ENCODE peak calls at places on chromosome 15, in five cellular contexts. One of them, this sample, is unnamed.
A peak's percentile ranks its signal among the peaks of the same experiment; 100 is the strongest.

GRCh38 chr15:28080386-28080785 is 18.7 kb downstream of the OCA2 start:
- DNase-seq in PC-9: no peak
- DNase-seq in PC-3: no peak
- DNase-seq in IMR-90: no peak
- DNase-seq in HCT116: no peak
- DNase-seq in this sample: no peak

GRCh38 chr15:77783636-77784035 is 150.9 kb upstream of the LINGO1 start:
- DNase-seq in PC-9: no peak
- DNase-seq in PC-3: no peak
- DNase-seq in IMR-90: no peak
- DNase-seq in HCT116: no peak
- DNase-seq in this sample: no peak

GRCh38 chr15:63189955-63190691 is 717 bp downstream of the RAB8B start:
- DNase-seq in PC-9: no peak
- DNase-seq in PC-3: no peak
- DNase-seq in IMR-90: no peak
- DNase-seq in HCT116: no peak
- DNase-seq in this sample: no peak

GRCh38 chr15:25884354-25884753 is 21.2 kb upstream of the ATP10A start:
- DNase-seq in PC-9: no peak
- DNase-seq in PC-3: no peak
- DNase-seq in IMR-90: no peak
- DNase-seq in HCT116: no peak
- DNase-seq in this sample: no peak

GRCh38 chr15:88089019-88089603 is 167.4 kb downstream of the NTRK3 start:
- DNase-seq in PC-9: no peak
- DNase-seq in PC-3: peak; percentile 4
- DNase-seq in IMR-90: no peak
- DNase-seq in HCT116: no peak
- DNase-seq in this sample: no peak

GRCh38 chr15:101183226-101183925 is 68.5 kb downstream of the CHSY1 start:
- DNase-seq in PC-9: no peak
- DNase-seq in PC-3: no peak
- DNase-seq in IMR-90: peak; percentile 86
- DNase-seq in HCT116: no peak
- DNase-seq in this sample: peak; percentile 53

GRCh38 chr15:34782901-34783300 is 12.4 kb downstream of the ACTC1 start:
- DNase-seq in PC-9: no peak
- DNase-seq in PC-3: peak; percentile 46
- DNase-seq in IMR-90: no peak
- DNase-seq in HCT116: no peak
- DNase-seq in this sample: no peak

GRCh38 chr15:25556136-25556535 is 117.3 kb upstream of the UBE3A start:
- DNase-seq in PC-9: no peak
- DNase-seq in PC-3: no peak
- DNase-seq in IMR-90: no peak
- DNase-seq in HCT116: no peak
- DNase-seq in this sample: no peak

GRCh38 chr15:85412956-85413854 is 32.8 kb downstream of the AKAP13 start:
- DNase-seq in PC-9: peak; percentile 59
- DNase-seq in PC-3: peak; percentile 94
- DNase-seq in IMR-90: peak; percentile 95
- DNase-seq in HCT116: peak; percentile 88
- DNase-seq in this sample: peak; percentile 61

GRCh38 chr15:83404143-83404542 is 43.0 kb upstream of the SH3GL3 start:
- DNase-seq in PC-9: no peak
- DNase-seq in PC-3: no peak
- DNase-seq in IMR-90: no peak
- DNase-seq in HCT116: no peak
- DNase-seq in this sample: peak; percentile 63

GRCh38 chr15:52789601-52790165 is 453 bp downstream of the ONECUT1 start:
- DNase-seq in PC-9: no peak
- DNase-seq in PC-3: no peak
- DNase-seq in IMR-90: peak; percentile 10
- DNase-seq in HCT116: no peak
- DNase-seq in this sample: no peak

GRCh38 chr15:64246364-64247189 is 83.8 kb upstream of the PPIB start:
- DNase-seq in PC-9: peak; percentile 27
- DNase-seq in PC-3: peak; percentile 77
- DNase-seq in IMR-90: peak; percentile 93
- DNase-seq in HCT116: peak; percentile 87
- DNase-seq in this sample: no peak

GRCh38 chr15:66498501-66499386 is 1.2 kb upstream of the SNAPC5 start:
- DNase-seq in PC-9: no peak
- DNase-seq in PC-3: peak; percentile 50
- DNase-seq in IMR-90: peak; percentile 51
- DNase-seq in HCT116: no peak
- DNase-seq in this sample: no peak

GRCh38 chr15:89556413-89557262 is 18.6 kb upstream of the TICRR start:
- DNase-seq in PC-9: peak; percentile 56
- DNase-seq in PC-3: peak; percentile 91
- DNase-seq in IMR-90: peak; percentile 77
- DNase-seq in HCT116: peak; percentile 70
- DNase-seq in this sample: no peak

GRCh38 chr15:51724673-51725072 is 12.8 kb downstream of the LYSMD2 start:
- DNase-seq in PC-9: no peak
- DNase-seq in PC-3: no peak
- DNase-seq in IMR-90: no peak
- DNase-seq in HCT116: no peak
- DNase-seq in this sample: no peak

GRCh38 chr15:62887113-62887570 is 155.4 kb upstream of the TPM1 start:
- DNase-seq in PC-9: no peak
- DNase-seq in PC-3: no peak
- DNase-seq in IMR-90: peak; percentile 49
- DNase-seq in HCT116: no peak
- DNase-seq in this sample: no peak

GRCh38 chr15:83775738-83776137 is 121.8 kb downstream of the ADAMTSL3 start:
- DNase-seq in PC-9: no peak
- DNase-seq in PC-3: no peak
- DNase-seq in IMR-90: no peak
- DNase-seq in HCT116: no peak
- DNase-seq in this sample: no peak

GRCh38 chr15:25333049-25333448 is 105.8 kb downstream of the UBE3A start:
- DNase-seq in PC-9: no peak
- DNase-seq in PC-3: no peak
- DNase-seq in IMR-90: no peak
- DNase-seq in HCT116: no peak
- DNase-seq in this sample: no peak

GRCh38 chr15:66748320-66748779 is 46.3 kb downstream of the SMAD6 start:
- DNase-seq in PC-9: no peak
- DNase-seq in PC-3: peak; percentile 80
- DNase-seq in IMR-90: peak; percentile 85
- DNase-seq in HCT116: no peak
- DNase-seq in this sample: no peak

GRCh38 chr15:101635944-101636727 is 16.0 kb downstream of the TM2D3 start:
- DNase-seq in PC-9: no peak
- DNase-seq in PC-3: no peak
- DNase-seq in IMR-90: peak; percentile 60
- DNase-seq in HCT116: no peak
- DNase-seq in this sample: no peak

GRCh38 chr15:82646250-82647044 is 716 bp downstream of the CPEB1 start:
- DNase-seq in PC-9: no peak
- DNase-seq in PC-3: no peak
- DNase-seq in IMR-90: no peak
- DNase-seq in HCT116: no peak
- DNase-seq in this sample: peak; percentile 55

GRCh38 chr15:36294359-36294758 is 285.1 kb upstream of the CDIN1 start:
- DNase-seq in PC-9: no peak
- DNase-seq in PC-3: no peak
- DNase-seq in IMR-90: peak; percentile 13
- DNase-seq in HCT116: no peak
- DNase-seq in this sample: no peak

DNA sequence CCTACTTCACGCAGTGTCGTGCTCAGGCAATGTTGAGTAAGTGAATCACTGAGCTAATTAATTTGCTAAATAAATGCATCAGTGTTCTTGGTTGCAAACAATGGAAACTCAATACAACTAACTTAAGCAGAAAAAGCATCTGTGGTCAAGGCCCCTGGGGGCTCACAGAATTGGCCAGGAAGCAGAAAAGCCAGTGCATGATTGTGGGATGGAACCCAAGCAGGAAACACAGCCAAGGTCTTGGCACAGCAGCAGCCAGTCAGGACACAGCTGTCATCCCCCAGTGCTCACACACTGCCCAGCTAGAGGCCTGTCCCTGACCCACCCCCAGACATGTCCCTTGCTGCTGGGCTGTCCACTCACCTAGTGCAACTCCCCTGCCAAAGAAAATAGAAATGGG is 85.9 kb downstream of the AQP9 start:
- DNase-seq in PC-9: no peak
- DNase-seq in PC-3: no peak
- DNase-seq in IMR-90: no peak
- DNase-seq in HCT116: no peak
- DNase-seq in this sample: peak; percentile 80
- H3K4me1 ChIP-seq in PC-9: peaks cover 13% of the 10 kb centered on the region
- H3K4me1 ChIP-seq in PC-3: peaks cover 6% of the 10 kb centered on the region
- H3K4me1 ChIP-seq in IMR-90: peaks cover 12% of the 10 kb centered on the region
- H3K4me1 ChIP-seq in HCT116: peaks cover 2% of the 10 kb centered on the region
- H3K4me1 ChIP-seq in this sample: peaks cover 7% of the 10 kb centered on the region

GRCh38 chr15:91863621-91864255 is 10.2 kb downstream of the SLCO3A1 start:
- DNase-seq in PC-9: no peak
- DNase-seq in PC-3: no peak
- DNase-seq in IMR-90: no peak
- DNase-seq in HCT116: no peak
- DNase-seq in this sample: no peak
- H3K4me3 ChIP-seq in PC-9: no peak overlapping the region
- H3K4me3 ChIP-seq in PC-3: no peak overlapping the region
- H3K4me3 ChIP-seq in IMR-90: no peak overlapping the region
- H3K4me3 ChIP-seq in HCT116: no peak overlapping the region
- H3K4me3 ChIP-seq in this sample: no peak overlapping the region

GRCh38 chr15:69590201-69590600 is 137.6 kb downstream of the RPLP1 start:
- DNase-seq in PC-9: no peak
- DNase-seq in PC-3: no peak
- DNase-seq in IMR-90: no peak
- DNase-seq in HCT116: no peak
- DNase-seq in this sample: no peak

GRCh38 chr15:69590932-69591524 is 138.4 kb downstream of the RPLP1 start:
- DNase-seq in PC-9: no peak
- DNase-seq in PC-3: no peak
- DNase-seq in IMR-90: no peak
- DNase-seq in HCT116: no peak
- DNase-seq in this sample: no peak

GRCh38 chr15:69593488-69593887 is 140.9 kb downstream of the RPLP1 start:
- DNase-seq in PC-9: no peak
- DNase-seq in PC-3: no peak
- DNase-seq in IMR-90: no peak
- DNase-seq in HCT116: no peak
- DNase-seq in this sample: no peak

GRCh38 chr15:69592954-69593353 is 140.3 kb downstream of the RPLP1 start:
- DNase-seq in PC-9: no peak
- DNase-seq in PC-3: no peak
- DNase-seq in IMR-90: no peak
- DNase-seq in HCT116: no peak
- DNase-seq in this sample: no peak

DNA sequence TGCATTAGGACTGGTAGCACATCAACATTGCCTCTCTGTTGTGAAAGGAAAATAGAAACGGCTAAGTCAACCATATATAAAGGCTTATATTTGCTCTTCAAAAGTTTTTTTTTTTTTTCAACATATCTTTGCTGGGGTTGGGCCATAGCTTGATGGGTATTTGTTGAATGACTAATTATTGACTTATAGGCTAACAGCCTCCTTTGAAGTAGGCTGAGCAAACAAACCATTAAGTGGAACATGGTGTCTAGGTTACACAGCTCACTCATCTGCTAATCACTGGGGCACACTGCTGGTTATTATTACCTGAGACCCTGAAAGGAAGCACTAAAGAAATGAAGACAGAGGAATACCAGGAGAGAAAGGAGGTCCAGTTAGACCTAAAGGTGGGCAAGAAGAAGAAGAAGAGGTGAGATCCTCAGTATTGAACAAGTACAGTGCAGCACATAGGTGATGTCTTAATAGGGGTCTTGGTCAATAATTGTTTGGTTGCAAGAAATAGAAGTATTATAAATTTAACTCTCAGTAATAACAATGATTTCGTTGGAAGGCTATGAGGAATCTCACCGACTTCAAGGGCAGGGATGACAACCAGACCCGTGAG is 139.4 kb downstream of the RPLP1 start:
- DNase-seq in PC-9: no peak
- DNase-seq in PC-3: peak; percentile 92
- DNase-seq in IMR-90: no peak
- DNase-seq in HCT116: no peak
- DNase-seq in this sample: no peak
- H3K4me1 ChIP-seq in PC-9: peaks cover 49% of the 10 kb centered on the region
- H3K4me1 ChIP-seq in PC-3: peaks cover 60% of the 10 kb centered on the region
- H3K4me1 ChIP-seq in IMR-90: no peaks in the 10 kb centered on the region
- H3K4me1 ChIP-seq in HCT116: peaks cover 6% of the 10 kb centered on the region
- H3K4me1 ChIP-seq in this sample: peaks cover 20% of the 10 kb centered on the region

DNA sequence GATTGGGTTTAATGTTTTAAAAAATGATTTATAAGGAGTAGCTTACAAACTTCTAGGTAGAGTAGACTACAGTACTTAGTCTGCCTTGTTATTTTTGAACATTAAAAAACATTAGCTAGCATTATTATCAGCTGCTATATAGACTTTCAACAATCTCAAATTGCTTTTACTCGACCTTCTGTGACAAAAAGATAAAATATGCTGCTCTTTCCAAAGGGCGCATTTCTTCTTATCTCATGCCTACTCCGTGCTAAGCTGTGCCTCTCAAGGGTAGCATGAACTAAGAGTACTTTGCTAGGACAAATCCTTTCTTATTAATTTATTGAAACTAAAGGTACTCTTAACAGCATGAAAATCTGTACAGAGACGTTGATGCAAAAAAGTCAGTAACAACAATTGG is 71.3 kb downstream of the SPRED1 start:
- DNase-seq in PC-9: no peak
- DNase-seq in PC-3: no peak
- DNase-seq in IMR-90: no peak
- DNase-seq in HCT116: no peak
- DNase-seq in this sample: no peak
- H3K4me3 ChIP-seq in PC-9: no peak overlapping the region
- H3K4me3 ChIP-seq in PC-3: no peak overlapping the region
- H3K4me3 ChIP-seq in IMR-90: no peak overlapping the region
- H3K4me3 ChIP-seq in HCT116: no peak overlapping the region
- H3K4me3 ChIP-seq in this sample: no peak overlapping the region